ENCODE peak calls at places on chromosomes 6 and 20, in six cellular contexts. I is mesenchymal stem cell, B is H9, U is neuronal stem cell, C is IMR-90, D is trophoblast cell. W is an unnamed sample.

GRCh38 chr6:28543671-28544131 is 18.0 kb downstream of the GPX5 start:
- DNase-seq in I (no peak), B (peak), U (peak), C (no peak), D (peak), W (no peak)

GRCh38 chr20:36969478-36970186 is 18.1 kb upstream of the SAMHD1 start:
- DNase-seq in I (no peak), B (no peak), U (no peak), C (no peak), D (no peak), W (no peak)

GRCh38 chr20:48350291-48350988 is 477.4 kb downstream of the PREX1 start:
- DNase-seq in I (no peak), B (peak), U (no peak), C (no peak), D (peak), W (peak)

GRCh38 chr20:54793270-54793992 is 318.0 kb downstream of the DOK5 start:
- DNase-seq in I (no peak), B (no peak), U (no peak), C (no peak), D (no peak), W (no peak)

GRCh38 chr6:125853740-125854139 is 63.0 kb downstream of the NCOA7 start:
- DNase-seq in I (no peak), B (no peak), U (no peak), C (no peak), D (no peak), W (no peak)

GRCh38 chr6:66226099-66226498 is 519.1 kb upstream of the EYS start:
- DNase-seq in I (no peak), B (no peak), U (no peak), C (no peak), D (no peak), W (no peak)

GRCh38 chr6:11819486-11819885 is 40.9 kb upstream of the ADTRP start:
- DNase-seq in I (no peak), B (no peak), U (no peak), C (no peak), D (no peak), W (no peak)

GRCh38 chr6:33207569-33208088 is 671 bp upstream of the RING1 start:
- DNase-seq in I (peak), B (no peak), U (no peak), C (peak), D (peak), W (no peak)

GRCh38 chr6:157302761-157303160 is 20.6 kb downstream of the TMEM242 start:
- DNase-seq in I (no peak), B (no peak), U (no peak), C (no peak), D (no peak), W (no peak)

GRCh38 chr6:12348530-12349511 is 58.7 kb downstream of the EDN1 start:
- DNase-seq in I (peak), B (no peak), U (no peak), C (peak), D (peak), W (no peak)

GRCh38 chr20:17215167-17215566 is 11.7 kb upstream of the PCSK2 start:
- DNase-seq in I (no peak), B (no peak), U (no peak), C (no peak), D (no peak), W (no peak)

GRCh38 chr20:17629025-17629424 is 53.0 kb downstream of the RRBP1 start:
- DNase-seq in I (no peak), B (no peak), U (no peak), C (no peak), D (no peak), W (no peak)

GRCh38 chr20:3712279-3712873 is at the start of gene SIGLEC1:
- DNase-seq in I (no peak), B (peak), U (no peak), C (no peak), D (peak), W (no peak)

GRCh38 chr20:46939031-46939430 is 44.4 kb downstream of the EYA2 start:
- DNase-seq in I (no peak), B (peak), U (no peak), C (no peak), D (peak), W (no peak)

GRCh38 chr6:156662025-156662445 is 115.1 kb upstream of the ARID1B start:
- DNase-seq in I (no peak), B (peak), U (no peak), C (no peak), D (peak), W (peak)

GRCh38 chr6:67870321-67870720 is 764.8 kb upstream of the ADGRB3 start:
- DNase-seq in I (peak), B (no peak), U (no peak), C (no peak), D (no peak), W (no peak)

GRCh38 chr6:41505084-41506049 is 40.8 kb upstream of the FOXP4 start:
- DNase-seq in I (peak), B (no peak), U (no peak), C (peak), D (peak), W (peak)

GRCh38 chr6:20280288-20280621 is 68.0 kb upstream of the MBOAT1 start:
- DNase-seq in I (no peak), B (no peak), U (no peak), C (no peak), D (no peak), W (no peak)

GRCh38 chr6:12245763-12246720 is 44.1 kb upstream of the EDN1 start:
- DNase-seq in I (peak), B (no peak), U (no peak), C (peak), D (peak), W (no peak)

GRCh38 chr20:55140631-55141030 is 665.2 kb downstream of the DOK5 start:
- DNase-seq in I (no peak), B (no peak), U (no peak), C (no peak), D (no peak), W (no peak)

GRCh38 chr6:14674867-14675648 is 557.5 kb downstream of the CD83 start:
- DNase-seq in I (no peak), B (no peak), U (no peak), C (no peak), D (no peak), W (no peak)

GRCh38 chr6:26292709-26293108 is 72.3 kb upstream of the BTN3A2 start:
- DNase-seq in I (no peak), B (no peak), U (no peak), C (no peak), D (no peak), W (no peak)
- H4K91ac ChIP-seq in I (no peak), B (no peak), U (no peak), C (no peak), D (no peak), W (no peak)

GRCh38 chr6:138487122-138487604 is 12.1 kb downstream of the NHSL1 start:
- DNase-seq in I (no peak), B (no peak), U (no peak), C (no peak), D (no peak), W (no peak)
- H4K91ac ChIP-seq in I (no peak), B (no peak), U (no peak), C (no peak), D (no peak), W (no peak)

GRCh38 chr20:13338097-13338661 is 117.1 kb downstream of the ISM1 start:
- DNase-seq in I (no peak), B (no peak), U (no peak), C (no peak), D (peak), W (no peak)

GRCh38 chr20:13338999-13339411 is 117.9 kb downstream of the ISM1 start:
- DNase-seq in I (no peak), B (no peak), U (no peak), C (no peak), D (peak), W (no peak)

GRCh38 chr20:13341737-13342393 is 120.8 kb downstream of the ISM1 start:
- DNase-seq in I (no peak), B (no peak), U (no peak), C (no peak), D (peak), W (no peak)

GRCh38 chr20:13342469-13343242 is 121.6 kb downstream of the ISM1 start:
- DNase-seq in I (no peak), B (no peak), U (no peak), C (no peak), D (peak), W (no peak)

GRCh38 chr20:13340088-13340487 is 119.0 kb downstream of the ISM1 start:
- DNase-seq in I (no peak), B (no peak), U (no peak), C (no peak), D (peak), W (no peak)
- H4K91ac ChIP-seq in I (no peak), B (no peak), U (no peak), C (no peak), D (no peak), W (no peak)

GRCh38 chr6:37177950-37178517 is 8.1 kb downstream of the PIM1 start:
- DNase-seq in I (no peak), B (no peak), U (no peak), C (no peak), D (no peak), W (no peak)

GRCh38 chr6:37187321-37188022 is 17.5 kb downstream of the PIM1 start:
- DNase-seq in I (no peak), B (no peak), U (no peak), C (no peak), D (no peak), W (no peak)

GRCh38 chr6:37177083-37177949 is 7.4 kb downstream of the PIM1 start:
- DNase-seq in I (no peak), B (no peak), U (no peak), C (no peak), D (no peak), W (no peak)

GRCh38 chr6:37180075-37180474 is 10.1 kb downstream of the PIM1 start:
- DNase-seq in I (no peak), B (no peak), U (no peak), C (no peak), D (no peak), W (no peak)

DNA sequence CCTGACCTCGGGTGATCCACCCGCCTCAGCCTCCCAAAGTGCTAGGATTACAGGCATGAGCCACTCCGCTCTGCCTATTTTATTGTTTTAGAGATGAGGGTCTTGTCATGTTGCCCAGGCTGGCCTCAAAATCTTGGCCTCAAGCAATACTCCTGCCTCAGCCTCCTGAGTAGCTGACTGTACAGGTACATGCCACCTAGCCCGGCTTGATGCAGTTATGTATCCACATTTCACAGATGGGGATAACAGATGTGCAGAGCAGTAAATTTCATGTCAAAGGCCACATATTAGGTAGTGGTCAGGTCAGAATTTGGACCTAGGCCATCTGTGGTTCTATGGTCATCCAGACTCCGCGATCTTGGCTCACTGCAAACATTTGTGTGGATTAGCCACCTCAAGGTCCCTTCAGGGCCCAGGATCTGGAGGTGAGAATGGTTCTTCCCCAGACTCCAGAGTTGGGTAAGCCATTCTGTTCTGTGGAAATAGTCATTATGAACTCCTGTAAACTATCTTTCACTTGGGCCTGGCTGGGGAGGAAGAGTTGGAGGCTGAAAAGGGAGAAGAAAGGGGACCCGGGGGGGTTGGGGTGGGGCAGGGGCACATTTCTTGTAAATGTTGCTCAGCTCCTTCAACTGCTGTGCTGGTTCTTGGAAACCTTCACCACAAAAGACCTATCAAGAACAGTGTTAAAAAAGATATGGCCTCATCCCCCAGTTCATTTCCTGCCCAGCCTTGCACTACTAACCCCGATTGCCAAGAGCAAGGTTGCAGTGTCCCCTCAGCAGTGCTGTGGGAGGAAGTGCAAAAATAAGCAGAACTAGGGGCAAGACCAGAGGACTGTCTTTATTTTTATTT is 13.0 kb downstream of the PIM1 start:
- DNase-seq in I (no peak), B (no peak), U (no peak), C (no peak), D (no peak), W (no peak)
- H4K91ac ChIP-seq in I (no peak), B (no peak), U (no peak), C (no peak), D (no peak), W (no peak)

GRCh38 chr6:166850677-166851076 is 105.7 kb downstream of the RNASET2 start:
- DNase-seq in I (no peak), B (no peak), U (no peak), C (no peak), D (no peak), W (no peak)

GRCh38 chr6:166849762-166850181 is 106.6 kb downstream of the RNASET2 start:
- DNase-seq in I (no peak), B (no peak), U (no peak), C (no peak), D (no peak), W (no peak)

GRCh38 chr6:166853371-166854325 is 102.7 kb downstream of the RNASET2 start:
- DNase-seq in I (no peak), B (peak), U (no peak), C (no peak), D (no peak), W (peak)

GRCh38 chr6:166851426-166851825 is 104.9 kb downstream of the RNASET2 start:
- DNase-seq in I (no peak), B (no peak), U (no peak), C (no peak), D (no peak), W (no peak)

DNA sequence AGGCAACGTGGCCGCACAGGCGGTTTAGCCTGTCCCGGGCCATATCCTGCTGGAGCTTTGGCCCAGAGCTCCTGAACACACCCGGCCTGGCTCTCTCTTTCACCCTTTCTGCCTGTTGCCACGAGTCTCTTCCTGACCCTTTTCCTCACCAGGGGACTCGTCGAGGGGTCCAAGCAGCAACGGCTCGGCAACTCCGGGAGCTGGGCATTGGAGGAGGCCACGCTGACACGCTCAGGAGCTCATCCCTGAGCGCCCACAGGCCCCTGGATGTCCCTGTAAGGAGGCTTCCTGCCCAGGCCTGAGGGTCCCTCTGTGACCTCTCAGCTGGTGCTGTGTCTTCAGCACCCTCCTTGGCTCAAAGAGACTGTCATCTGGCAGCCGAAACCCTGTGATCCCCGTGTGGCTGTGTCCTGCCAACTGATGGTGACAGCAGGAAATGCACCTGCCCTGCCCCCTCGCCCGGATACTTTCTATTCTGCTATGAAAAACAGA is 103.8 kb downstream of the RNASET2 start:
- DNase-seq in I (no peak), B (no peak), U (no peak), C (no peak), D (no peak), W (no peak)
- H4K91ac ChIP-seq in I (no peak), B (no peak), U (no peak), C (no peak), D (no peak), W (no peak)

DNA sequence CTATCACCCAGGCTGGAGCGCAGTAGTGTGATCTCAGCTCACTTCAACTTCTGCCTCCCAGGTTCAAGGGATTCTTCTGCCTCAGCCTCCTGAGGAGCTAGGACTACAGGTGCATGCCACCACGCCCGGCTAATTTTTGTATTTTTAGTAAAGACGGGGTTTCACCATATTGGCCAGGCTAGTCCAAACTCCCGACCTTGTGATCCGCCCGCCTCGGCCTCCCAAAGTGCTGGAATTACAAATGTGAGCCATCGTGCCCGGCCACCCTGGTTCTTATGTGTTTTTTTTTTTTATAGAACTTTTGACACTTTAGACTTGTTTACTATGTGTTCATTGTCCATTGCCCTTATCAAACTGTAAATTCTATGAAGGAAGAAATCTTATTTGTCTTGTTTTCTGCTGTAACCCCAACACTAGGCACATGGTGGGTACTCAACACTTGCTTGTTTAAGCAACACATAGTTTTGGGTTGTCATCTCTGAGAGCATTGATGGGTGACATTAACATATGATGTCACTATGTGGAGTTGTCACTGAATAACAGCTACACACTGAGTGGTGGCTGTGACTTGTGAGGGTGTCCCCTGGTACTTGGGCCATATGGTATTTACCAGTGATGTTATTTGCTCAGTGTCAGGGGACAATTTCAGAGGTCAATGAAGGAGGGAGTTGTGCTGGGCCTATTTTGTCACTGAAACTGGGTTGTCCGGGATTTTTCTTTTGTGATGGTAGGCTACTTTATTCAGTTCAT is 1.5 kb upstream of the PXMP4 start:
- DNase-seq in I (no peak), B (no peak), U (no peak), C (no peak), D (no peak), W (no peak)
- H4K91ac ChIP-seq in I (no peak), B (no peak), U (no peak), C (no peak), D (no peak), W (no peak)

GRCh38 chr6:74249658-74250057 is 553.7 kb downstream of the CD109 start:
- DNase-seq in I (peak), B (no peak), U (no peak), C (peak), D (no peak), W (no peak)
- H4K91ac ChIP-seq in I (no peak), B (no peak), U (no peak), C (no peak), D (no peak), W (no peak)

GRCh38 chr6:15872252-15873103 is 209.7 kb upstream of the DTNBP1 start:
- DNase-seq in I (peak), B (no peak), U (no peak), C (no peak), D (no peak), W (no peak)
- H4K91ac ChIP-seq in I (peak), B (no peak), U (no peak), C (no peak), D (no peak), W (no peak)

GRCh38 chr6:144134737-144135136 is 15.6 kb upstream of the STX11 start:
- DNase-seq in I (no peak), B (no peak), U (no peak), C (no peak), D (no peak), W (no peak)

GRCh38 chr6:144140859-144141258 is 9.5 kb upstream of the STX11 start:
- DNase-seq in I (no peak), B (no peak), U (no peak), C (no peak), D (no peak), W (no peak)

GRCh38 chr6:144139817-144140216 is 10.5 kb upstream of the STX11 start:
- DNase-seq in I (no peak), B (no peak), U (no peak), C (no peak), D (no peak), W (no peak)

GRCh38 chr6:144141470-144141869 is 8.8 kb upstream of the STX11 start:
- DNase-seq in I (no peak), B (no peak), U (no peak), C (no peak), D (no peak), W (no peak)

DNA sequence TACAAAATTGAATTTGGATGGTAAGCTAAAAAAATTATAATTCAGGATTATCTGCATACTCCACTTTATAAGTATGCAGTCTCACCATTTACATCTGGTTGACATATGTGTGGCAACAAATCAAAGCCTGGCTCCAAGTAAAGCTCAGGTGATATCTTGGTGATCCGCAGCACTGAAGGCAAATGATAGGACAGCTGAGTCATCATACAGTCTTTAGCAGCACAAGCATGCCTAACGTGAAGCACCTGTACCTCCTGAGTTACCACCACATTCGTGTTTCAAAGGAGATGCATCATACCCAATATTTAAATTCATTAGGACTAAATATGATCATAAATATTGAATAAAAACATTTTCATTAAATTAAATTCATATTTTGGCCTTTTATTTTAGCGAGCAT is 11.8 kb upstream of the STX11 start:
- DNase-seq in I (no peak), B (no peak), U (no peak), C (no peak), D (no peak), W (no peak)
- H4K91ac ChIP-seq in I (no peak), B (no peak), U (no peak), C (no peak), D (no peak), W (no peak)

W was measured in H1.